ENCODE peak calls at places on chromosomes 3 and 15, in eight cellular contexts. J is heart right ventricle, C is psoas muscle, U is A549, S is sigmoid colon, I is right lobe of liver, P is tibial nerve, D is mucosa of descending colon. Z is an unnamed sample.

GRCh38 chr15:36050899-36051298 is 504.9 kb upstream of the DPH6 start:
- DNase-seq in C (no peak), I (no peak), U (no peak), D (no peak), J (no peak), P (no peak), S (no peak), Z (no peak)

GRCh38 chr3:23600178-23600577 is 205.6 kb upstream of the UBE2E1 start:
- DNase-seq in I (no peak), U (no peak), J (no peak), D (no peak), C (no peak), P (no peak), S (no peak), Z (peak)

GRCh38 chr15:99564221-99565030 is 1.4 kb upstream of the MEF2A start:
- DNase-seq in I (no peak), P (no peak), S (peak), J (peak), D (no peak), C (peak), U (no peak), Z (peak)

GRCh38 chr3:63580151-63580550 is 72.3 kb upstream of the SNTN start:
- DNase-seq in U (no peak), P (no peak), C (no peak), S (no peak), J (no peak), D (no peak), I (no peak), Z (no peak)

GRCh38 chr3:52532838-52533622 is 627 bp downstream of the NT5DC2 start:
- DNase-seq in U (peak), S (peak), D (peak), C (peak), P (no peak), J (no peak), I (peak), Z (peak)

GRCh38 chr3:119733812-119734211 is 31.0 kb downstream of the CFAP91 start:
- DNase-seq in U (no peak), J (no peak), D (no peak), S (no peak), I (no peak), P (no peak), C (no peak), Z (no peak)

GRCh38 chr15:65583701-65584100 is 27.2 kb downstream of the INTS14 start:
- DNase-seq in D (no peak), S (no peak), U (no peak), J (peak), P (no peak), I (no peak), C (no peak), Z (no peak)

GRCh38 chr3:136939489-136939888 is 18.3 kb upstream of the IL20RB start:
- DNase-seq in S (no peak), P (no peak), I (no peak), J (no peak), U (no peak), D (no peak), C (no peak), Z (no peak)

GRCh38 chr3:124315215-124316033 is 323.5 kb upstream of the ROPN1 start:
- DNase-seq in D (no peak), I (no peak), C (no peak), U (peak), P (no peak), J (no peak), S (no peak), Z (peak)

GRCh38 chr3:74850381-74850780 is 235.9 kb upstream of the CNTN3 start:
- DNase-seq in U (no peak), J (no peak), P (no peak), I (no peak), S (no peak), C (no peak), D (no peak), Z (no peak)

GRCh38 chr15:63135804-63136203 is 14.1 kb downstream of the LACTB start:
- DNase-seq in J (no peak), D (no peak), C (no peak), P (no peak), S (no peak), I (no peak), U (no peak), Z (peak)

GRCh38 chr15:99755692-99756409 is 22.6 kb upstream of the LYSMD4 start:
- DNase-seq in P (no peak), C (peak), I (no peak), D (peak), J (peak), U (peak), S (peak), Z (peak)

GRCh38 chr3:52524752-52525661 is 8.7 kb downstream of the NT5DC2 start:
- DNase-seq in D (peak), U (no peak), J (peak), S (peak), I (peak), P (peak), C (peak), Z (no peak)

GRCh38 chr15:35545316-35545824 is 595 bp downstream of the DPH6 start:
- DNase-seq in U (peak), C (peak), I (no peak), S (peak), P (no peak), J (peak), D (peak), Z (peak)

GRCh38 chr3:13416002-13416793 is 3.9 kb downstream of the NUP210 start:
- DNase-seq in J (no peak), P (no peak), C (no peak), D (no peak), I (no peak), S (no peak), U (no peak), Z (no peak)
- TF ChIP-seq CTCF in J (no peak), P (no peak), C (no peak), D (no peak), I (peak), S (no peak), U (peak), Z (no peak)

GRCh38 chr3:45311953-45312795 is 76.2 kb upstream of the LARS2 start:
- DNase-seq in D (no peak), I (no peak), U (no peak), P (no peak), C (no peak), S (no peak), J (no peak), Z (no peak)
- H3K4me3 ChIP-seq in D (no peak), I (no peak), U (no peak), P (no peak), C (no peak), S (no peak), J (no peak), Z (no peak)

DNA sequence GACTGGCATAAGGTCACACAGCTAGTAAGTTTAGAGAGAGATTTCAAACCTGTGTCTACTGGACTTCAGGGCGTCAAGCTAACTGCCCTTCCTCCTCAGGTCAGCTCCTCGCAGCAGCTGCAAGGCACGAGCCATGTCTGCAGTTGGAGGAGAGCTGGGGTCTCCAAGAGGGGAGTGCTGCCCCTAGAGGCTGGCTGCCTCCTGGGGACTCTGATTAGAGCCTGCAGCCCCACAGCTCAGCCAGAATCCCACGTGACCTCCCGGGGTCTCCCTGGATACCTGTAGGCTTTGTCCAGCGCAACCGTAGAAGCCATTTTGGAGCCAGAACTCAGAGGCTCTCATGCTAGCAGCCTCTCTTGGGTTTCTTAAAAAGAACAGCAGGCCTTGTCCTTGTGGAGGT is 15.0 kb downstream of the SLC6A1 start:
- DNase-seq in C (no peak), I (no peak), U (no peak), J (no peak), D (no peak), P (no peak), S (no peak), Z (no peak)
- TF ChIP-seq CTCF in C (no peak), I (no peak), U (no peak), J (no peak), D (no peak), P (no peak), S (no peak), Z (no peak)

GRCh38 chr3:183181606-183182005 is 19.1 kb upstream of the LAMP3 start:
- DNase-seq in D (no peak), P (no peak), S (no peak), U (no peak), I (no peak), C (no peak), J (no peak), Z (no peak)

GRCh38 chr3:183178833-183179549 is 16.5 kb upstream of the LAMP3 start:
- DNase-seq in U (peak), P (no peak), D (peak), I (no peak), J (no peak), S (no peak), C (peak), Z (peak)

GRCh38 chr3:183180765-183181295 is 18.3 kb upstream of the LAMP3 start:
- DNase-seq in S (no peak), J (no peak), U (no peak), I (no peak), D (no peak), P (no peak), C (no peak), Z (no peak)

GRCh38 chr3:183178512-183178832 is 15.9 kb upstream of the LAMP3 start:
- DNase-seq in P (no peak), D (no peak), U (no peak), C (no peak), S (no peak), I (no peak), J (no peak), Z (no peak)

GRCh38 chr3:183180105-183180763 is 17.7 kb upstream of the LAMP3 start:
- DNase-seq in J (no peak), D (no peak), U (no peak), I (no peak), P (no peak), C (no peak), S (no peak), Z (peak)
- H3K4me3 ChIP-seq in J (peak), D (no peak), U (no peak), I (no peak), P (peak), C (no peak), S (no peak), Z (no peak)

GRCh38 chr3:133983126-133983525 is 46.6 kb downstream of the SLCO2A1 start:
- DNase-seq in I (no peak), D (no peak), P (no peak), C (no peak), S (peak), U (no peak), J (no peak), Z (no peak)

GRCh38 chr3:133977568-133977967 is 52.2 kb downstream of the SLCO2A1 start:
- DNase-seq in C (no peak), D (no peak), I (no peak), P (no peak), J (no peak), U (no peak), S (peak), Z (no peak)

GRCh38 chr3:133980550-133980949 is 49.2 kb downstream of the SLCO2A1 start:
- DNase-seq in P (no peak), D (no peak), J (no peak), S (peak), I (no peak), U (no peak), C (no peak), Z (no peak)

GRCh38 chr3:133979553-133979952 is 50.2 kb downstream of the SLCO2A1 start:
- DNase-seq in C (no peak), S (peak), J (no peak), P (no peak), D (no peak), I (no peak), U (no peak), Z (no peak)

DNA sequence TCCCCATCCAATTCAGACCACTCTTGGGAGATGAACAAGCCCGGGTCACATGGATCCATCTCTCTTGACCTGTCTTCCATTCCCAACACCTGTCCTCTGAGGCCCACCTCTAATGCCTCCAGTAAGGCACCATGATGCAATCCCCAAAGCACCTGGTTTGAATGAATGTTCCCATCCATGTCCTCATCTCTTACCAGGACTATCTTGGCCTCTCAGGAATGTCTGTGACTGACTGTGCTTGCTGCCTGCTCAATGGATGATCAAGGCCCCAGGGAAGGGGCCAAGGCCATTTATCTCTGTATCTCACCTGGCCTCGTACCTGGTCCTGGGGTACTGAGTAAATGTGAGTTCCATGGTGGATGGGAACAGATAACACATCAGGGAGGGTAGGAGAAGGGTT is 49.7 kb downstream of the SLCO2A1 start:
- DNase-seq in D (no peak), P (no peak), C (no peak), S (no peak), U (no peak), I (no peak), J (no peak), Z (no peak)
- TF ChIP-seq CTCF in D (no peak), P (no peak), C (no peak), S (no peak), U (no peak), I (no peak), J (no peak), Z (no peak)

GRCh38 chr15:96341465-96342142 is 11.1 kb downstream of the NR2F2 start:
- DNase-seq in J (no peak), I (no peak), S (peak), U (no peak), C (peak), P (no peak), D (no peak), Z (no peak)
- H3K4me3 ChIP-seq in J (peak), I (peak), S (peak), U (peak), C (peak), P (peak), D (no peak), Z (peak)

DNA sequence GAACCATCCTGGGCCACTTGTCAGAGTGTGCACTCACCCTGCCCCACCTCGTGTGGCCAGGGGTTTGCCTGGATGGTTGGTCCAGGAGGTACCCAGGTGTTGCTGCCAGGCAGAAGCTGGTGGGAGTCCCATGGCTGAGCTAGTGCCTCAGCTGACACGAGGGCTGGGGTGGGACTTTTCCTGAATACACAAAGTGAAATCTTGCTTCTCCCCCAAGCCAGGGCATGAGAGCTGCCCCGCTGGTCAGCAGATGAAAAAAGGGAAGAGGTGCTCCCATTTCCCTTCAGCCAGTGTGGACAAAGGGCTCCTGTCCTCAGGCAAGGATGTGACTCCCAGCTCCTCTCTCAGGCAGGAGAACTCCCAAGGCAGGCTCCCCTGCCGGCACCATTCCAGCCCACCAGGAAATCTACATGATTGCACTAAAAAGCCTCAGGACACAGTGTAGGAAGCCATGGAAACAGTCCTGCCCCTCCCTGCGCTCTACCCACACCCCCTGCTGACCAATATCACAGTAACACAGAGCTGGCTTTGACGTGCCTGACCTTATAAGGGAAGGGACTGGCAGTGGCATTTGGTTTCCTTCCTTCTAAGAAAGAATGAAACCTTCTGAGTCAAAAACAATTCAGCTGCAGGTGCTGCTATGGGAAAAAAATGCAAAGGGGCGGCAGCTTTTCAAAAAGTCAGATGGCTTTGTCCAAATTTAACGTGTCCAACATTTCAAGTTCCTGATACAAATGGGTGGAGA is 33.9 kb downstream of the MYO5C start:
- DNase-seq in S (peak), J (peak), C (peak), U (peak), I (no peak), D (no peak), P (peak), Z (peak)
- TF ChIP-seq CTCF in S (no peak), J (peak), C (no peak), U (no peak), I (no peak), D (no peak), P (no peak), Z (no peak)

GRCh38 chr15:41501191-41501917 is 7.7 kb downstream of the ITPKA start:
- DNase-seq in P (no peak), S (no peak), I (no peak), U (no peak), J (no peak), D (no peak), C (no peak), Z (peak)

GRCh38 chr15:41502787-41503668 is 9.4 kb downstream of the ITPKA start:
- DNase-seq in U (no peak), I (no peak), S (no peak), P (no peak), D (peak), C (no peak), J (no peak), Z (no peak)

GRCh38 chr15:41504751-41505492 is 8.7 kb downstream of the LTK start:
- DNase-seq in I (no peak), P (no peak), S (no peak), C (no peak), J (no peak), U (no peak), D (no peak), Z (no peak)

GRCh38 chr15:41503669-41504010 is 10.0 kb downstream of the ITPKA start:
- DNase-seq in U (no peak), C (no peak), S (no peak), I (no peak), P (no peak), D (no peak), J (no peak), Z (no peak)

DNA sequence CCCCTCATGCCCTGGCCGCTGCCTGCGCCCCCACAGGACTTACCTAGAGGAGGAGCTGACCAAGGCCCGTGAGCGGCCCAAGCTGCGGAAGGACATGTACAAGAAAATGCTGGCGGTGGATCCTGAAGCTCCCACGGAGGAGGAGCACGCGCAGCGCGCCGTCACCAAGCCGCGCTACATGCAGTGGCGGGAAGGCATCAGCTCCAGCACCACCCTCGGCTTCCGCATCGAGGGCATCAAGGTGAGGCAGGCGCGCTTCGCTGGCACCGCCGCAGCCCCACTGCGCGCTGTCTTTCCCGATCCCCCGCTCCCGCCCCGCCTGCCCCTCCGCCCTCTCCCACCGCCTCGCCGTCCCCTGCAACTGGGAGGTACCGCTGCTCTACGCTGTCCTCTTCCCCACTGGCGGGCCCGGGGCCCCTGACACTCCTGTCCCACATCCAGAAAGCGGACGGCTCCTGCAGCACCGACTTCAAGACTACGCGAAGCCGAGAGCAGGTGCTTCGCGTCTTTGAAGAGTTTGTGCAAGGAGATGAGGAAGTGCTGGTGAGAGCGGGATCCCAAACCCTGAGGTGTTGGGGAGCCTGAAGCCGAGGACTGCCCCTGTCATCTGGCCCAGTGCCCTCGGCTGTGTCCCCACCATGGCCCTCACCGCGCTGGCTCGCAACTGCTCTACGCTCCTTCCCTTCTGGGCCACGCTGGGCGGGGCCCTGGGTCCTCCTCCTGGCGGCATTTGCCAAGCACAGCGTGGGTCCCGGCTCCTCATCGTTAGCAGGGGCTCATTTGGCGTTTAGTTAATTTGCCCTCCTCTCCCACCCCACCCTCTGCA is 8.5 kb downstream of the ITPKA start:
- DNase-seq in S (no peak), I (peak), D (peak), P (no peak), U (no peak), C (no peak), J (no peak), Z (no peak)
- H3K4me3 ChIP-seq in S (peak), I (no peak), D (no peak), P (peak), U (no peak), C (peak), J (peak), Z (no peak)

DNA sequence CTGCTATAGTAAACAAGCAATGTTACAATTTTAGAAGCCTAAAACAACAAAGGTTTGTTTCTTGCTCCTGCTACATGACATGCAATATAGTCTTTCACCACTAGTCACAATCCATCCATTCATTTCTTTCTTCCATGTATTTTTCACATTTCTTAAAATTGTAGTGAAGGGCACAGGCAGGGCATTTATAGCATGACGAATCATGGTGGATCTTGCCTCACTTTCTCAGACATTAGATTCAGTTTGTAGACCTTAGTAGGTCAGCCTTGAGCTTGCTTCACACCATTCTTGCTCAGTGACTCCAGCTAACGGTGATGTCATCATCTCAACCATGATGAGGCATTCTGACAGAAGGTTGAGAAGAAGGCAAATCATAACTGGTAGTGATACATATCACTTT is 546.8 kb downstream of the TBL1XR1 start:
- DNase-seq in J (no peak), U (no peak), S (no peak), P (no peak), D (no peak), C (no peak), I (no peak), Z (peak)
- TF ChIP-seq CTCF in J (no peak), U (no peak), S (no peak), P (no peak), D (no peak), C (no peak), I (no peak), Z (no peak)